ENCODE peak calls at places on chromosomes 11 and 22, in four cellular contexts. C is CD4-positive, alpha-beta memory T cell; N is cardiac muscle cell; B is effector memory CD4-positive, alpha-beta T cell. U is an unnamed sample.

GRCh38 chr22:32119568-32120235 is 39.4 kb downstream of the C22orf42 start:
- DNase-seq in C (no peak), N (no peak), B (no peak), U (no peak)

GRCh38 chr11:113447621-113448310 is 27.4 kb downstream of the DRD2 start:
- DNase-seq in C (no peak), N (peak), B (no peak), U (no peak)

GRCh38 chr11:57638811-57639320 is 10.8 kb downstream of the YPEL4 start:
- DNase-seq in C (no peak), N (no peak), B (no peak), U (no peak)

GRCh38 chr11:64759722-64760719 is at the start of gene PYGM:
- DNase-seq in C (no peak), N (peak), B (no peak), U (peak)

GRCh38 chr11:95792200-95792599 is 1.9 kb downstream of the CEP57 start:
- DNase-seq in C (no peak), N (no peak), B (no peak), U (no peak)

GRCh38 chr11:50098186-50098725 is 65.6 kb downstream of the OR4C45 start:
- DNase-seq in C (no peak), N (no peak), B (no peak), U (no peak)

GRCh38 chr22:26364066-26365015 is 64.7 kb upstream of the ASPHD2 start:
- DNase-seq in C (peak), N (peak), B (no peak), U (peak)

GRCh38 chr22:38504731-38505594 is 1.1 kb downstream of the DDX17 start:
- DNase-seq in C (peak), N (peak), B (peak), U (peak)

DNA sequence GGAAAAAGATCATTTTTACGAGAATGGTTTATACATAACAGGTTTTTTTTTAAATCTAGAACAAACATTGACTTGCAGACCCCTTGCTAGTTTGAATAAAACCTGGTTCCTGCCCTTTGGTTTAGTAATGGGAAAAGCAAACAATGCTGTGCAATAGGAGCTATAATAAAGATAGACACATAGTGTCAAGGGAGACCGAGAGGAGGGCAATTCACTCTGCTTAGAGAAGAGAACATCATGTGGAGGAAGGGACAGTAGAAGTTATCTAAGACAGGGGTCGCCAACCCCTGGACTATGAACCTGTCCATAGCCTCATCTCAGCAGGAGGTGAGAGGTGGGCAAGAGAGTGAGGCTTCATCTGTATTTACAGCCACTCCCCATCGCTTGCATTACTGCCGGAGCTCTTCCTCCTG is 7.0 kb upstream of the RDX start:
- DNase-seq in C (no peak), N (no peak), B (no peak), U (no peak)
- H3K27ac ChIP-seq in C (no peak), N (no peak), B (no peak), U (no peak)

GRCh38 chr11:83033367-83033766 is 38.3 kb downstream of the RAB30 start:
- DNase-seq in C (no peak), N (no peak), B (no peak), U (no peak)
- H3K4me3 ChIP-seq in C (no peak), N (no peak), B (no peak), U (no peak)

DNA sequence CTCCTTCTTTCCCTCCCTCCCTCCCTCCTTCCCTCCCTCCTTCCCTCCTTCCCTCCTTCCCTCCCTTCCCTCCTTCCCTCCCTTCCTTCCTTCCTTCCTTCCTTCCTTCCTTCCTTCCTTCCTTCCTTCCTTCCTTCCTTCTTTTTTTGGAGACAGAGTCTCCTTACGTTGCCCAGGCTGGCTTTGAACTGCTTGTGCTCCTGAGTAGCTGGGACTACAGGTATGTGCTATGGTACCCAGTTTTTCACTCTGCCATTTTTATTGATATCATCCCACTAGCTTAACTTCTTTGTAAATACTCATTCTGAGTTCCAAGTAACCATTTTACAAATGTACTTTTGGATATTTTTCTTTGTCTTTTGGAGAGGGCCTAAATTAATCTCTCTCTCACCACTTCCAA is 336.8 kb upstream of the DDI1 start:
- DNase-seq in C (no peak), N (no peak), B (no peak), U (no peak)
- H3K27ac ChIP-seq in C (no peak), N (no peak), B (no peak), U (no peak)

GRCh38 chr11:124875401-124875800 is 10.2 kb downstream of the ROBO3 start:
- DNase-seq in C (no peak), N (no peak), B (no peak), U (no peak)
- H3K4me3 ChIP-seq in C (no peak), N (no peak), B (peak), U (no peak)

DNA sequence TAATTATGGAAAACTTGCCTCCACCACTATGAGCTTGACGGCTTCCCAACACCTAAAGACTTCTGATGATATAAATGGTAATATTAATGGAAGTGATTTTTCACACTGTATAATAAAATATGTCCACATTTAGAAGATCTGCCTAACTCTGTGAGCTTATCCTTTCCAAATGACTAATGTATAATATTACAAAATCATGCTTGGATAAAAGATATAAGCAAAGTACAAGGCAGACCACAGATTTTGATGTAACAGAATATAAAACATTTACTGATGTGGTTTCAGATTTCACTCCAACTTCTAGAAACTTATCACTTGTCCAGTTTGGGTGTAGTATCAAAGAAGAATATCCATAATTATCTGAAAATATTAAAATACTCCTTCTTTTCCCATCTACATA is 36.9 kb downstream of the GALNT18 start:
- DNase-seq in C (no peak), N (peak), B (no peak), U (no peak)
- H3K27ac ChIP-seq in C (no peak), N (no peak), B (no peak), U (no peak)

DNA sequence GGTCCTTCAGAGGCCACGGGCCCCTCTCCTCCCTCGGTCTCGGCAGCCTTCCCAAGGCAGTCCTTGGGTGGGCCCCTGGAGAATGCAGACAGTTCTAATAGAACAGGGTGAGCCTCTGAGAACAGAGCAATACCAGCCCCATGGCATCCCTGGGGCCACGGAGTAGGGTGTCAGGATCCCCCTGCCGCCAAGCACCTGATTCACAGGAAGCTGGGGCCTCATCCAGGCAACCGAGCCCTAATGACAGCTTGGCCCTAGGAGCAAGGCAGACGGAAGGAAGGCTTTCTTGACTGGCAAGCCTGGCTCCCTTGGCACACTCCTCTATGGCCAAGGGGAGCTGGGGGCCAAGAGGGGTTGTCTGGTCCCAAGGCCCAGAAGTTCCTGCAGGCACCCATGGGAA is 15.2 kb downstream of the TXN2 start:
- DNase-seq in C (no peak), N (no peak), B (no peak), U (no peak)
- H3K4me3 ChIP-seq in C (no peak), N (no peak), B (no peak), U (no peak)

DNA sequence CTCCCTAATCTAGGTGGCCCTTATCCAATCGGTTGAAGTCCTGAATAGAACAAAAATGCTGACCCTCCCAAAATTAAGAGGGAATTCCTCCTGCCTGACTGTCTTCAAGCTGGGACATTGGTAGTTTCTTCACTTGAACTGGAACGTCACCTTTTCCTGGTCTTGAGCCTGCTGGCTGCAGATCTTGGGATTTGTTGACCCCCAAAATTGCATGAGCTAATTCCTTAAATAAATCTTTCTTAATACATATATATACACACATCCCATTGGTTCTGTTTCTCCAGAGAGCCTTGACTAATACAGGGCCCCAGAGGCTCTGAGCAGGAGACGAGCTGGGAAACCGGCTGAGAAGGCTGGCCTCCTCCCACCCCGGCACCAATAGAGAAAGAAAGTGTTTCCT is 46.2 kb downstream of the TRIM29 start:
- DNase-seq in C (no peak), N (no peak), B (no peak), U (peak)
- H3K27ac ChIP-seq in C (no peak), N (no peak), B (no peak), U (no peak)

GRCh38 chr11:76787911-76788596 is 4.9 kb downstream of the TSKU start:
- DNase-seq in C (no peak), N (peak), B (no peak), U (peak)

GRCh38 chr11:76785513-76785912 is 2.4 kb downstream of the TSKU start:
- DNase-seq in C (no peak), N (no peak), B (no peak), U (no peak)

GRCh38 chr11:76783901-76784813 is 1.0 kb downstream of the TSKU start:
- DNase-seq in C (no peak), N (peak), B (no peak), U (no peak)

GRCh38 chr11:76787271-76787670 is 4.1 kb downstream of the TSKU start:
- DNase-seq in C (no peak), N (no peak), B (no peak), U (no peak)

DNA sequence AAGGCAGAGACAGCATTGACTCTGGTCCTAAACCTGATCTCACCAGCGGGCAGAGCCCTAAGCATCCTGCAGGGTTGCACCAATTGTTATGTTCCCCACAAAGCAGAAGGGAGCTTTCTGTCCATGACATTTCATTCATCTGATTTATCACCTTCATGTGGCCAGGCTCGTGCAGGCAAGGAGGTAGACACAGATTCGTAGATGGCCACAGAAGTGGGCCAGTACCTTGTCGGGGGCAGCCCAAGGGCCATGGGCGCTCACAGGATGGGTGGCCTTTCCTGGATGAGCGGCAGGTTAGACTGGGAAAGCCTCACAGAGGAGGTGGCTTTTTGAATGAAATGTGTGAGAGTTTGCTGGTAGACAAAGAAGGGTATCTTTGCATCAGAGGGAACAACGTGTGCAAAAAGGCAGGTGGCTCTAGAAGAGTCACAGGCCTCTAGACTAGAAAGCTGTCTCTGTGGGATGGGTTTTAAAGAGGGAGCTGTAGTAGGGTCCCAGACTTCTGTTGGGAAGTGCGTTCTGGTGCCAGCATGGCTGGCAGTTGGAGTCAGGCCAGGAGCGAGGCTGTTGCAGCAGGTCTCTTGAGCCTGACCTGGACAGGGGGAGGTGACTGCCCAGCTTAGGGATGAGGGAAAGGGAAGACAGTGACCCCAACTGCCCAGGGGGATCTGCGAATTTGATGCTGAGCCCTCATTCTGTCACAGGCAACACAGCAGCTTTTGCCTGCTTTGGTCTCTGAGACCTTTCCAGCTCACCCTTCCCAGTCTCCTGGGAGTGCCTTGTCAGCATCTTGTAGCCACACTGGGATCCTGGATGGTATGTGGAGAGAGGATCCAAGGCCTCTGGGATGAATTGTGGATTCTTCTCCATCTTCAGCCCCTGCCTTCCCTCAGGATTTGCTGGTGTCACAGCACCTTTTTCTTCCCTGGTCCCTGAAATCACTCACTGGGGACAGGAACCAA is 3.2 kb downstream of the TSKU start:
- DNase-seq in C (no peak), N (no peak), B (no peak), U (peak)
- H3K4me3 ChIP-seq in C (no peak), N (no peak), B (no peak), U (no peak)